ENCODE peak calls at places on chromosomes 13 and 19, in four cellular contexts. S is AG09319, N is kidney, L is endothelial cell. V is an unnamed sample.

GRCh38 chr13:109400625-109401257 is 385.6 kb downstream of the IRS2 start:
- DNase-seq in S (no peak), N (no peak), L (no peak), V (no peak)

GRCh38 chr13:33751151-33751550 is 66.8 kb upstream of the RFC3 start:
- DNase-seq in S (no peak), N (no peak), L (no peak), V (no peak)

GRCh38 chr19:16587031-16588023 is 15.1 kb upstream of the SLC35E1 start:
- DNase-seq in S (no peak), N (peak), L (no peak), V (no peak)

GRCh38 chr19:49795615-49796014 is 17.5 kb downstream of the FUZ start:
- DNase-seq in S (no peak), N (peak), L (no peak), V (no peak)

GRCh38 chr19:28497137-28497536 is 715.8 kb downstream of the UQCRFS1 start:
- DNase-seq in S (no peak), N (no peak), L (no peak), V (no peak)

GRCh38 chr13:20131057-20131832 is 29.6 kb downstream of the GJA3 start:
- DNase-seq in S (no peak), N (no peak), L (no peak), V (no peak)

GRCh38 chr13:102798653-102799543 is at the start of the genes BIVM and POGLUT2:
- DNase-seq in S (peak), N (peak), L (peak), V (peak)

GRCh38 chr13:113922412-113923118 is 51.3 kb downstream of the C13orf46 start:
- DNase-seq in S (no peak), N (no peak), L (no peak), V (no peak)

GRCh38 chr19:30516111-30516510 is 143.9 kb downstream of the ZNF536 start:
- DNase-seq in S (no peak), N (no peak), L (no peak), V (no peak)

GRCh38 chr19:4814625-4815425 is 16.7 kb downstream of the TICAM1 start:
- DNase-seq in S (peak), N (peak), L (no peak), V (no peak)

GRCh38 chr13:59352600-59352999 is 811.1 kb downstream of the DIAPH3 start:
- DNase-seq in S (no peak), N (no peak), L (no peak), V (no peak)

GRCh38 chr13:74867460-74867859 is 614.5 kb downstream of the TBC1D4 start:
- DNase-seq in S (no peak), N (no peak), L (no peak), V (no peak)

GRCh38 chr19:40219721-40220276 is 1.6 kb upstream of the TTC9B start:
- DNase-seq in S (no peak), N (no peak), L (no peak), V (no peak)

GRCh38 chr13:29922281-29922821 is 71.9 kb upstream of the UBL3 start:
- DNase-seq in S (no peak), N (no peak), L (no peak), V (no peak)

GRCh38 chr13:77389617-77389984 is 62.7 kb upstream of the MYCBP2 start:
- DNase-seq in S (no peak), N (no peak), L (no peak), V (no peak)

GRCh38 chr19:5073153-5073844 is 104.4 kb downstream of the KDM4B start:
- DNase-seq in S (no peak), N (no peak), L (no peak), V (no peak)

GRCh38 chr13:113928701-113929627 is 44.9 kb downstream of the C13orf46 start:
- DNase-seq in S (peak), N (peak), L (no peak), V (peak)

GRCh38 chr19:38155453-38155852 is 68.6 kb downstream of the DPF1 start:
- DNase-seq in S (no peak), N (no peak), L (no peak), V (no peak)

GRCh38 chr19:55344444-55344843 is 4.8 kb downstream of the KMT5C start:
- DNase-seq in S (no peak), N (no peak), L (no peak), V (no peak)

GRCh38 chr13:48334534-48335127 is 31.1 kb downstream of the RB1 start:
- DNase-seq in S (peak), N (no peak), L (no peak), V (no peak)

GRCh38 chr13:89457977-89458376 is 1786.8 kb downstream of the SLITRK5 start:
- DNase-seq in S (no peak), N (no peak), L (no peak), V (no peak)

GRCh38 chr13:41562083-41562482 is 104.7 kb downstream of the RGCC start:
- DNase-seq in S (peak), N (no peak), L (no peak), V (no peak)

GRCh38 chr13:85806553-85807175 is 7.4 kb upstream of the SLITRK6 start:
- DNase-seq in S (peak), N (no peak), L (no peak), V (no peak)

GRCh38 chr13:42075517-42075916 is 27.1 kb downstream of the DGKH start:
- DNase-seq in S (no peak), N (no peak), L (no peak), V (no peak)

GRCh38 chr19:16938211-16938610 is 49.4 kb downstream of the F2RL3 start:
- DNase-seq in S (no peak), N (peak), L (no peak), V (peak)

DNA sequence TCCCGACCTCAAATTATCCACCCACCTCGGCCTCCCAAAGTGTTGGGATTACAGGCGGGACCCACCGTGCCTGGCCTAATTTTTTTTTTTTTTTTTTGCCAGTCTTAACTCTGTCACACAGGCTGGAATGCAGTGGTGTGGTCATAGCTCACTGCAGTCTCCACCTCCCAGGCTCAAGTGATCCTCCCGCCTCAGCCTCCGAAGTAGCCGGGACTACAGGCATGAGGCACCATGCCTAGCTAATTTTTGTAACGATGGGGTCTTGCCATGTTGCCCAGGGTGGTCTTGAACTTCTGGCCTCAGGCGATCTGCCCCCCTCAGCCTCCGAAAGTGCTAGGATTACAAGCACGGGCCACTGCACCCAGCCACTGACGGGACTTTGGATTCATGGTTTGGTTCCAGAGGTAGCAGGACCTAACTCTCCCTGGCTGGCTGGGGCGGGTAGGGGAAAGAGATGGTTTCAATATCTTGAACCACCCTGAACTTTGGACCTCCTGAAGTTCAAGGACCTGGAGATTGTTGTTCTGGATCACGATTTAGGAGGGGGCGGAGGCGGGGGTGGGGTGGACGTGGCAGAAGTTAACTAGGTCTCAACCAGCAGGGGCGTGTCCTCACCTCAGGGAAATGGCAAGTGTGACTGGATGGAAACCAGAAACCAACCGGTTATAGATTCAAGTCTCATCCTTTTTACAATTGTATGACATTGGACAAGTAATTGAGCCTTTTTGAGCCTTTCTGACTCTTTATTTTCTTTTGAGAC is 40.8 kb downstream of the IER2 start:
- DNase-seq in S (no peak), N (no peak), L (no peak), V (no peak)
- TF ChIP-seq CTCF in S (no peak), N (no peak), L (no peak), V (no peak)

GRCh38 chr19:42197375-42197817 is 20.1 kb downstream of the DEDD2 start:
- DNase-seq in S (no peak), N (peak), L (no peak), V (no peak)

GRCh38 chr19:42196011-42197001 is 21.2 kb downstream of the DEDD2 start:
- DNase-seq in S (no peak), N (peak), L (no peak), V (peak)

GRCh38 chr19:42191855-42192254 is 25.6 kb downstream of the DEDD2 start:
- DNase-seq in S (no peak), N (no peak), L (no peak), V (no peak)

GRCh38 chr19:42193706-42194105 is 23.8 kb downstream of the DEDD2 start:
- DNase-seq in S (no peak), N (no peak), L (no peak), V (no peak)

GRCh38 chr19:42193294-42193693 is 24.2 kb downstream of the DEDD2 start:
- DNase-seq in S (no peak), N (peak), L (no peak), V (no peak)
- TF ChIP-seq CTCF in S (no peak), N (no peak), L (no peak), V (no peak)

GRCh38 chr19:14318873-14319272 is 62.4 kb upstream of the ADGRE5 start:
- DNase-seq in S (no peak), N (no peak), L (peak), V (no peak)
- TF ChIP-seq CTCF in S (peak), N (no peak), L (no peak), V (peak)

DNA sequence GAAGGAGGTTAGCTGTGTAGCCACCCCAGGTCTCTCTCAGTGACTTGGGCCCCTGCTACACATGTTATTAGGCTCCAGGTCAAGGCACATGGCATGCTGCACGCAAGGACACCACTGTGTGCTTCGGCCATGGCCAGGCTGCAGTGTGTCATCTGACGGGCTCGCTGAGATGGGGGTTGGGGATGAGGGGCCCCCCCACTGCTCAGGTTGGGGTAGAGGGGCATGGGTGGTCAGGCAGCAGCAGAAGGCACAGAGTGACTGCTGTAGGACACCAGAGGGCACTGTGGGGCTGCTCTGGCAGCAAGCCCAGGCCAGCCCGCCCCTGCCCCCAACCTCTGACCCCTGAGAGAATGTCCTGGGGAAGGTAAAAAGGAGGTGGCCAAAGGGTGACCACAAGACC is 32.2 kb upstream of the ISYNA1 start:
- DNase-seq in S (no peak), N (no peak), L (peak), V (no peak)
- TF ChIP-seq CTCF in S (peak), N (peak), L (no peak), V (peak)

GRCh38 chr19:41263850-41264580 is at the start of gene HNRNPUL1:
- DNase-seq in S (peak), N (peak), L (peak), V (peak)
- TF ChIP-seq CTCF in S (peak), N (peak), L (no peak), V (peak)

DNA sequence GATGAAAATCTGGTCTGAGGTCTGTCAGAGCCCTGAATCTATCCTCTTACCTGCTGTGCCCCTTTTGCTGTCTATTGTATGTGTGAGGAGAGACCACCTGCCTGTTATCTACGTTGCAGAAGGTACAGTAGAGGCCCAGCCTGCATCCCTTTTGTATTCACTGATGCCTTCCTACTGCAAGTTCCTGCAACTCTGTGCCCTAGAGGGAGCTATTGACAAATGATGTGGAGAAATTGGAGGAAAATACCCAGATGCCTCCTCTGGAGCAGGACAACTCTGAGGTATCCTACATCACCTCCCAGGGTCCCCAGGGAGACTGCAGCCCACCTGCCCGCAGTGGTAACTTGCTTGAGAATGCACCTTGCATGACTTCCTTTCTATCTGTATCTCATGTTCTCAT is 33.7 kb downstream of the SIAH3 start:
- DNase-seq in S (no peak), N (no peak), L (no peak), V (no peak)
- TF ChIP-seq CTCF in S (no peak), N (no peak), L (no peak), V (peak)

GRCh38 chr13:25034173-25034572 is 61.8 kb upstream of the PABPC3 start:
- DNase-seq in S (no peak), N (no peak), L (no peak), V (no peak)

GRCh38 chr13:25037057-25037813 is 58.7 kb upstream of the PABPC3 start:
- DNase-seq in S (peak), N (no peak), L (peak), V (no peak)

DNA sequence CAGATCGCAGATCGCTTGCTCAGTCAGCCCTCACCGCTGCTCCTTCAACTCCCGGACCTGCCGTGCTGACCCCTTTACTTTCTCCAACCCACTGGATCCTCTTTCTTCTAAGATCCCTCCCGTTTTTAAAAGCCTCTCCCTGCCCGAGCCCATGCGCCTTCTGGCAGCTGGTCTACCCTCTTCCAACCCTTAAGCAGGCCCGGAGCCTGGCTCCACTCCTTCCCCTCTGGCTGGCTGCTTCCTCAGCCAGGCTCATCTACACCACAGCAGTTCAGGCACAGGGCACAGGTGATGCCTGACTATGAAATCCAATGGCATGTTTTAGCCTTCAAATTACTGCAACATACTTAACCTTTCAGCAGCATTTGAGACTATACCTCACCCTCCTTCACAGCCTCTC is 63.8 kb upstream of the PABPC3 start:
- DNase-seq in S (no peak), N (no peak), L (no peak), V (no peak)
- TF ChIP-seq CTCF in S (no peak), N (no peak), L (no peak), V (no peak)

DNA sequence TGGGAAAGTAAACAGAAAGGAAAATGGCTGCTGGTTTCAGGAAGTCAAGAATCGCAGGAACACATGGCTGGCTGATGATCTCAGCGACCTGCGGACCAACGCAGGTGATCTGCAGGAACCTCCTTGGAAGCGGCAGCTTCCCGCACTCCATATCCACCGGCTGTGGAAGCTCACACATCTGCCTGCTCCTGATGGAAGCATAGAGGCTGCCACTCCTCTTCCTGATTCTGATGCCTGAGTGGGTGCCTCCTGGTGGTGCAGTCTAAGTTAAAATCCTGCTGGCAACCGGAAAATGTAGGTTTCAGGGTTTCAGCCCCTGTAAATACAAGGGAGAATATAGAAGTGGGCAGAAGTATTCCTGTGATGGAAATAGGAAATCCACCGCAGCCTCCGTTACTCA is 75.5 kb downstream of the TNFSF13B start:
- DNase-seq in S (no peak), N (no peak), L (no peak), V (no peak)
- TF ChIP-seq CTCF in S (no peak), N (no peak), L (no peak), V (peak)

GRCh38 chr19:8028951-8029491 is 23.5 kb upstream of the CCL25 start:
- DNase-seq in S (no peak), N (no peak), L (no peak), V (no peak)
- TF ChIP-seq CTCF in S (no peak), N (no peak), L (no peak), V (no peak)